ENCODE peak calls at places on chromosomes 6 and 20, in four cellular contexts. One of them, this sample, is unnamed.

GRCh38 chr20:36153754-36154695 is 515 bp upstream of the EPB41L1 start:
- DNase-seq in NCI-H1105: peak; percentile 73
- DNase-seq in NCI-H69: peak; percentile 86
- DNase-seq in activated T-helper 9 cell treated with anti-CD3 and anti-CD28 coated beads, Interleukin-2, amount 50 U/mL, for 16 hours: no peak
- DNase-seq in this sample: peak; percentile 88

GRCh38 chr6:28807682-28808280 is 116.0 kb downstream of the TRIM27 start:
- DNase-seq in NCI-H1105: peak; percentile 60
- DNase-seq in NCI-H69: peak; percentile 79
- DNase-seq in activated T-helper 9 cell treated with anti-CD3 and anti-CD28 coated beads, Interleukin-2, amount 50 U/mL, for 16 hours: no peak
- DNase-seq in this sample: no peak

GRCh38 chr6:41939091-41939847 is 2.3 kb downstream of the CCND3 start:
- DNase-seq in NCI-H1105: no peak
- DNase-seq in NCI-H69: no peak
- DNase-seq in activated T-helper 9 cell treated with anti-CD3 and anti-CD28 coated beads, Interleukin-2, amount 50 U/mL, for 16 hours: no peak
- DNase-seq in this sample: no peak

GRCh38 chr6:11428351-11428750 is 109.2 kb upstream of the TMEM170B start:
- DNase-seq in NCI-H1105: no peak
- DNase-seq in NCI-H69: no peak
- DNase-seq in activated T-helper 9 cell treated with anti-CD3 and anti-CD28 coated beads, Interleukin-2, amount 50 U/mL, for 16 hours: no peak
- DNase-seq in this sample: no peak

GRCh38 chr6:89941847-89942497 is 47.7 kb downstream of the GJA10 start:
- DNase-seq in NCI-H1105: no peak
- DNase-seq in NCI-H69: no peak
- DNase-seq in activated T-helper 9 cell treated with anti-CD3 and anti-CD28 coated beads, Interleukin-2, amount 50 U/mL, for 16 hours: no peak
- DNase-seq in this sample: no peak

GRCh38 chr6:9540534-9541126 is 874.2 kb downstream of the TFAP2A start:
- DNase-seq in NCI-H1105: peak; percentile 41
- DNase-seq in NCI-H69: peak; percentile 83
- DNase-seq in activated T-helper 9 cell treated with anti-CD3 and anti-CD28 coated beads, Interleukin-2, amount 50 U/mL, for 16 hours: no peak
- DNase-seq in this sample: peak; percentile 54

GRCh38 chr6:141788096-141788495 is 344.6 kb upstream of the GJE1 start:
- DNase-seq in NCI-H1105: no peak
- DNase-seq in NCI-H69: no peak
- DNase-seq in activated T-helper 9 cell treated with anti-CD3 and anti-CD28 coated beads, Interleukin-2, amount 50 U/mL, for 16 hours: no peak
- DNase-seq in this sample: no peak

GRCh38 chr6:154445417-154445816 is 65.1 kb downstream of the CNKSR3 start:
- DNase-seq in NCI-H1105: no peak
- DNase-seq in NCI-H69: no peak
- DNase-seq in activated T-helper 9 cell treated with anti-CD3 and anti-CD28 coated beads, Interleukin-2, amount 50 U/mL, for 16 hours: no peak
- DNase-seq in this sample: no peak

GRCh38 chr20:50380697-50381040 is 129.5 kb upstream of the PTPN1 start:
- DNase-seq in NCI-H1105: no peak
- DNase-seq in NCI-H69: no peak
- DNase-seq in activated T-helper 9 cell treated with anti-CD3 and anti-CD28 coated beads, Interleukin-2, amount 50 U/mL, for 16 hours: no peak
- DNase-seq in this sample: no peak

GRCh38 chr6:151391471-151392428 is at the start of gene ZBTB2:
- DNase-seq in NCI-H1105: peak; percentile 61
- DNase-seq in NCI-H69: peak; percentile 94
- DNase-seq in activated T-helper 9 cell treated with anti-CD3 and anti-CD28 coated beads, Interleukin-2, amount 50 U/mL, for 16 hours: peak; percentile 59
- DNase-seq in this sample: peak; percentile 53

GRCh38 chr6:90383212-90383611 is 86.6 kb upstream of the BACH2 start:
- DNase-seq in NCI-H1105: no peak
- DNase-seq in NCI-H69: no peak
- DNase-seq in activated T-helper 9 cell treated with anti-CD3 and anti-CD28 coated beads, Interleukin-2, amount 50 U/mL, for 16 hours: no peak
- DNase-seq in this sample: no peak

GRCh38 chr20:24460712-24461111 is 8.7 kb upstream of the SYNDIG1 start:
- DNase-seq in NCI-H1105: no peak
- DNase-seq in NCI-H69: no peak
- DNase-seq in activated T-helper 9 cell treated with anti-CD3 and anti-CD28 coated beads, Interleukin-2, amount 50 U/mL, for 16 hours: no peak
- DNase-seq in this sample: no peak

GRCh38 chr6:156942266-156942665 is 165.1 kb downstream of the ARID1B start:
- DNase-seq in NCI-H1105: no peak
- DNase-seq in NCI-H69: peak; percentile 80
- DNase-seq in activated T-helper 9 cell treated with anti-CD3 and anti-CD28 coated beads, Interleukin-2, amount 50 U/mL, for 16 hours: no peak
- DNase-seq in this sample: no peak

GRCh38 chr6:53280207-53280606 is 68.5 kb downstream of the ELOVL5 start:
- DNase-seq in NCI-H1105: no peak
- DNase-seq in NCI-H69: peak; percentile 97
- DNase-seq in activated T-helper 9 cell treated with anti-CD3 and anti-CD28 coated beads, Interleukin-2, amount 50 U/mL, for 16 hours: no peak
- DNase-seq in this sample: no peak

GRCh38 chr20:43840382-43841070 is 74.1 kb upstream of the TOX2 start:
- DNase-seq in NCI-H1105: no peak
- DNase-seq in NCI-H69: no peak
- DNase-seq in activated T-helper 9 cell treated with anti-CD3 and anti-CD28 coated beads, Interleukin-2, amount 50 U/mL, for 16 hours: no peak
- DNase-seq in this sample: peak; percentile 94

GRCh38 chr6:117605169-117605826 is 3.0 kb upstream of the GOPC start:
- DNase-seq in NCI-H1105: peak; percentile 43
- DNase-seq in NCI-H69: peak; percentile 66
- DNase-seq in activated T-helper 9 cell treated with anti-CD3 and anti-CD28 coated beads, Interleukin-2, amount 50 U/mL, for 16 hours: no peak
- DNase-seq in this sample: peak; percentile 68

GRCh38 chr20:37936451-37936850 is 33.5 kb downstream of the VSTM2L start:
- DNase-seq in NCI-H1105: no peak
- DNase-seq in NCI-H69: no peak
- DNase-seq in activated T-helper 9 cell treated with anti-CD3 and anti-CD28 coated beads, Interleukin-2, amount 50 U/mL, for 16 hours: no peak
- DNase-seq in this sample: no peak

GRCh38 chr20:56429496-56429895 is 17.4 kb downstream of the CASS4 start:
- DNase-seq in NCI-H1105: no peak
- DNase-seq in NCI-H69: no peak
- DNase-seq in activated T-helper 9 cell treated with anti-CD3 and anti-CD28 coated beads, Interleukin-2, amount 50 U/mL, for 16 hours: peak; percentile 35
- DNase-seq in this sample: no peak

GRCh38 chr6:5143625-5144311 is 58.6 kb downstream of the PPP1R3G start:
- DNase-seq in NCI-H1105: peak; percentile 70
- DNase-seq in NCI-H69: peak; percentile 82
- DNase-seq in activated T-helper 9 cell treated with anti-CD3 and anti-CD28 coated beads, Interleukin-2, amount 50 U/mL, for 16 hours: peak; percentile 67
- DNase-seq in this sample: peak; percentile 64

GRCh38 chr20:5065489-5066383 is 54.0 kb downstream of the PCNA start:
- DNase-seq in NCI-H1105: no peak
- DNase-seq in NCI-H69: no peak
- DNase-seq in activated T-helper 9 cell treated with anti-CD3 and anti-CD28 coated beads, Interleukin-2, amount 50 U/mL, for 16 hours: no peak
- DNase-seq in this sample: peak; percentile 95

GRCh38 chr6:100504786-100505737 is 40.3 kb upstream of the SIM1 start:
- DNase-seq in NCI-H1105: no peak
- DNase-seq in NCI-H69: no peak
- DNase-seq in activated T-helper 9 cell treated with anti-CD3 and anti-CD28 coated beads, Interleukin-2, amount 50 U/mL, for 16 hours: no peak
- DNase-seq in this sample: peak; percentile 37

GRCh38 chr20:63565699-63566335 is 8.2 kb downstream of the HELZ2 start:
- DNase-seq in NCI-H1105: no peak
- DNase-seq in NCI-H69: peak; percentile 9
- DNase-seq in activated T-helper 9 cell treated with anti-CD3 and anti-CD28 coated beads, Interleukin-2, amount 50 U/mL, for 16 hours: no peak
- DNase-seq in this sample: no peak

GRCh38 chr6:113723182-113723581 is 134.0 kb upstream of the MARCKS start:
- DNase-seq in NCI-H1105: no peak
- DNase-seq in NCI-H69: no peak
- DNase-seq in activated T-helper 9 cell treated with anti-CD3 and anti-CD28 coated beads, Interleukin-2, amount 50 U/mL, for 16 hours: no peak
- DNase-seq in this sample: no peak

GRCh38 chr20:11845311-11845710 is 72.4 kb upstream of the BTBD3 start:
- DNase-seq in NCI-H1105: no peak
- DNase-seq in NCI-H69: no peak
- DNase-seq in activated T-helper 9 cell treated with anti-CD3 and anti-CD28 coated beads, Interleukin-2, amount 50 U/mL, for 16 hours: no peak
- DNase-seq in this sample: no peak

GRCh38 chr20:33070413-33071053 is 8.9 kb upstream of the BPIFB4 start:
- DNase-seq in NCI-H1105: no peak
- DNase-seq in NCI-H69: no peak
- DNase-seq in activated T-helper 9 cell treated with anti-CD3 and anti-CD28 coated beads, Interleukin-2, amount 50 U/mL, for 16 hours: no peak
- DNase-seq in this sample: no peak

GRCh38 chr6:154202334-154202733 is 154.3 kb downstream of the IPCEF1 start:
- DNase-seq in NCI-H1105: no peak
- DNase-seq in NCI-H69: no peak
- DNase-seq in activated T-helper 9 cell treated with anti-CD3 and anti-CD28 coated beads, Interleukin-2, amount 50 U/mL, for 16 hours: no peak
- DNase-seq in this sample: no peak

GRCh38 chr20:51532577-51533191 is 9.8 kb downstream of the NFATC2 start:
- DNase-seq in NCI-H1105: no peak
- DNase-seq in NCI-H69: no peak
- DNase-seq in activated T-helper 9 cell treated with anti-CD3 and anti-CD28 coated beads, Interleukin-2, amount 50 U/mL, for 16 hours: no peak
- DNase-seq in this sample: no peak

GRCh38 chr6:17093692-17094091 is 8.2 kb upstream of the STMND1 start:
- DNase-seq in NCI-H1105: peak; percentile 14
- DNase-seq in NCI-H69: peak; percentile 76
- DNase-seq in activated T-helper 9 cell treated with anti-CD3 and anti-CD28 coated beads, Interleukin-2, amount 50 U/mL, for 16 hours: no peak
- DNase-seq in this sample: no peak

GRCh38 chr6:168619560-168620314 is 178.8 kb downstream of the SMOC2 start:
- DNase-seq in NCI-H1105: no peak
- DNase-seq in NCI-H69: no peak
- DNase-seq in activated T-helper 9 cell treated with anti-CD3 and anti-CD28 coated beads, Interleukin-2, amount 50 U/mL, for 16 hours: no peak
- DNase-seq in this sample: no peak

GRCh38 chr6:143774347-143774746 is 68.8 kb upstream of the LTV1 start:
- DNase-seq in NCI-H1105: no peak
- DNase-seq in NCI-H69: no peak
- DNase-seq in activated T-helper 9 cell treated with anti-CD3 and anti-CD28 coated beads, Interleukin-2, amount 50 U/mL, for 16 hours: no peak
- DNase-seq in this sample: no peak

GRCh38 chr6:26554669-26555504 is 16.7 kb downstream of the HMGN4 start:
- DNase-seq in NCI-H1105: no peak
- DNase-seq in NCI-H69: peak; percentile 88
- DNase-seq in activated T-helper 9 cell treated with anti-CD3 and anti-CD28 coated beads, Interleukin-2, amount 50 U/mL, for 16 hours: no peak
- DNase-seq in this sample: no peak

GRCh38 chr6:151723152-151723551 is 84.3 kb upstream of the ESR1 start:
- DNase-seq in NCI-H1105: no peak
- DNase-seq in NCI-H69: no peak
- DNase-seq in activated T-helper 9 cell treated with anti-CD3 and anti-CD28 coated beads, Interleukin-2, amount 50 U/mL, for 16 hours: no peak
- DNase-seq in this sample: no peak

GRCh38 chr6:158939255-158940170 is 60.5 kb downstream of the RSPH3 start:
- DNase-seq in NCI-H1105: no peak
- DNase-seq in NCI-H69: peak; percentile 56
- DNase-seq in activated T-helper 9 cell treated with anti-CD3 and anti-CD28 coated beads, Interleukin-2, amount 50 U/mL, for 16 hours: no peak
- DNase-seq in this sample: no peak

GRCh38 chr6:150857062-150857905 is 8.2 kb upstream of the MTHFD1L start:
- DNase-seq in NCI-H1105: no peak
- DNase-seq in NCI-H69: peak; percentile 56
- DNase-seq in activated T-helper 9 cell treated with anti-CD3 and anti-CD28 coated beads, Interleukin-2, amount 50 U/mL, for 16 hours: no peak
- DNase-seq in this sample: peak; percentile 82

GRCh38 chr6:776394-777041 is 83.6 kb upstream of the EXOC2 start:
- DNase-seq in NCI-H1105: no peak
- DNase-seq in NCI-H69: peak; percentile 47
- DNase-seq in activated T-helper 9 cell treated with anti-CD3 and anti-CD28 coated beads, Interleukin-2, amount 50 U/mL, for 16 hours: no peak
- DNase-seq in this sample: no peak

GRCh38 chr6:128368213-128369000 is 152.0 kb downstream of the PTPRK start:
- DNase-seq in NCI-H1105: no peak
- DNase-seq in NCI-H69: no peak
- DNase-seq in activated T-helper 9 cell treated with anti-CD3 and anti-CD28 coated beads, Interleukin-2, amount 50 U/mL, for 16 hours: no peak
- DNase-seq in this sample: no peak

GRCh38 chr6:7919871-7920270 is 9.3 kb upstream of the TXNDC5 start:
- DNase-seq in NCI-H1105: no peak
- DNase-seq in NCI-H69: no peak
- DNase-seq in activated T-helper 9 cell treated with anti-CD3 and anti-CD28 coated beads, Interleukin-2, amount 50 U/mL, for 16 hours: peak; percentile 33
- DNase-seq in this sample: peak; percentile 86